ENCODE peak calls at places on chromosomes 3 and 15, in six cellular contexts. H is epithelial cell of esophagus; M is activated naive CD4-positive, alpha-beta T cell treated with anti-CD3 and anti-CD28 coated beads, Interleukin-2, amount 10 ng/mL, durations not matched to agents 7 days and 5 days; V is HS-5; T is GM03348; N is T47D. J is an unnamed sample.

GRCh38 chr3:10628902-10629700 is 123.7 kb upstream of the ATP2B2 start:
- DNase-seq in H (no peak), M (no peak), V (no peak), T (no peak), N (no peak), J (no peak)

GRCh38 chr3:148975277-148975676 is 16.1 kb upstream of the GYG1 start:
- DNase-seq in H (no peak), M (no peak), V (no peak), T (no peak), N (no peak), J (no peak)

GRCh38 chr3:182261084-182261483 is 532.2 kb upstream of the ATP11B start:
- DNase-seq in H (no peak), M (no peak), V (no peak), T (no peak), N (no peak), J (no peak)

GRCh38 chr3:44125882-44126281 is 115.8 kb upstream of the TOPAZ1 start:
- DNase-seq in H (peak), M (no peak), V (no peak), T (no peak), N (no peak), J (no peak)

GRCh38 chr15:75921732-75922703 is 18.3 kb downstream of the FBXO22 start:
- DNase-seq in H (peak), M (peak), V (peak), T (peak), N (peak), J (peak)

GRCh38 chr3:191455257-191455952 is 5.6 kb upstream of the PYDC2 start:
- DNase-seq in H (no peak), M (no peak), V (no peak), T (no peak), N (no peak), J (no peak)

GRCh38 chr3:82610236-82610635 is 848.8 kb upstream of the GBE1 start:
- DNase-seq in H (peak), M (no peak), V (peak), T (no peak), N (no peak), J (no peak)

GRCh38 chr3:71987089-71987735 is 202.3 kb upstream of the PROK2 start:
- DNase-seq in H (no peak), M (no peak), V (no peak), T (no peak), N (peak), J (no peak)

GRCh38 chr3:42830437-42831320 is 21.4 kb downstream of the ACKR2 start:
- DNase-seq in H (peak), M (no peak), V (no peak), T (peak), N (peak), J (no peak)